ENCODE peak calls at places on chromosome 17, in nine cellular contexts. S, Z, W, B, D, V, Y, X and O are unnamed samples.

GRCh38 chr17:42025191-42025579 is 5.3 kb downstream of the NKIRAS2 start:
- DNase-seq in S (no peak), Z (no peak), W (no peak), B (no peak), D (no peak), V (no peak), Y (no peak), X (no peak), O (no peak)

GRCh38 chr17:40338058-40338457 is 26.5 kb downstream of the GJD3 start:
- DNase-seq in S (no peak), Z (no peak), W (no peak), B (no peak), D (no peak), V (no peak), Y (no peak), X (no peak), O (no peak)

GRCh38 chr17:47368262-47368661 is 44.5 kb downstream of the EFCAB13 start:
- DNase-seq in S (no peak), Z (no peak), W (no peak), B (no peak), D (no peak), V (no peak), Y (no peak), X (no peak), O (no peak)

GRCh38 chr17:74599531-74599939 is 7.5 kb upstream of the CD300LD start:
- DNase-seq in S (no peak), Z (no peak), W (no peak), B (no peak), D (no peak), V (no peak), Y (no peak), X (no peak), O (no peak)

GRCh38 chr17:78896834-78897638 is 6.0 kb downstream of the CEP295NL start:
- DNase-seq in S (no peak), Z (no peak), W (no peak), B (no peak), D (no peak), V (no peak), Y (no peak), X (no peak), O (no peak)

GRCh38 chr17:43701318-43701743 is 39.6 kb upstream of the MEOX1 start:
- DNase-seq in S (no peak), Z (no peak), W (no peak), B (no peak), D (no peak), V (no peak), Y (peak), X (peak), O (no peak)

GRCh38 chr17:29084476-29085148 is 41.7 kb downstream of the PIPOX start:
- DNase-seq in S (no peak), Z (peak), W (no peak), B (no peak), D (no peak), V (no peak), Y (no peak), X (no peak), O (peak)

GRCh38 chr17:63701477-63702222 is 1.7 kb upstream of the LIMD2 start:
- DNase-seq in S (no peak), Z (no peak), W (no peak), B (peak), D (no peak), V (peak), Y (no peak), X (no peak), O (no peak)

GRCh38 chr17:5800131-5800530 is 215.8 kb upstream of the NLRP1 start:
- DNase-seq in S (no peak), Z (no peak), W (no peak), B (no peak), D (no peak), V (no peak), Y (no peak), X (no peak), O (no peak)

GRCh38 chr17:36937961-36938565 is 788 bp downstream of the LHX1 start:
- DNase-seq in S (no peak), Z (peak), W (no peak), B (no peak), D (no peak), V (no peak), Y (no peak), X (peak), O (no peak)